ENCODE peak calls at places on chromosomes 13 and 19, in four cellular contexts. E, A, H and M are unnamed samples.

GRCh38 chr13:61950828-61951227 is 535.2 kb upstream of the PCDH20 start:
- DNase-seq in A (no peak), E (no peak), H (no peak), M (no peak)

GRCh38 chr19:41263042-41263849 is 926 bp upstream of the HNRNPUL1 start:
- DNase-seq in H (peak), E (peak), A (peak), M (no peak)

GRCh38 chr13:40388617-40389016 is 277.8 kb downstream of the FOXO1 start:
- DNase-seq in H (peak), A (peak), E (no peak), M (no peak)

GRCh38 chr19:51564791-51565190 is 6.3 kb upstream of the ZNF175 start:
- DNase-seq in E (no peak), A (no peak), H (no peak), M (peak)

GRCh38 chr19:35754365-35755139 is 2.3 kb downstream of the HSPB6 start:
- DNase-seq in A (no peak), E (no peak), H (no peak), M (no peak)

GRCh38 chr13:20489185-20489820 is 36.4 kb downstream of the CRYL1 start:
- DNase-seq in H (peak), A (no peak), E (no peak), M (no peak)

GRCh38 chr13:84609716-84610115 is 727.4 kb upstream of the SLITRK1 start:
- DNase-seq in E (peak), H (no peak), A (no peak), M (no peak)

GRCh38 chr13:72864142-72865035 is 82.5 kb downstream of the PIBF1 start:
- DNase-seq in E (peak), A (no peak), H (peak), M (no peak)

GRCh38 chr19:46073268-46073922 is 32.6 kb upstream of the IGFL4 start:
- DNase-seq in A (no peak), E (peak), H (no peak), M (no peak)

GRCh38 chr13:61880576-61881283 is 465.1 kb upstream of the PCDH20 start:
- DNase-seq in A (no peak), E (no peak), H (peak), M (peak)

GRCh38 chr13:94427313-94427712 is 52.2 kb downstream of the DCT start:
- DNase-seq in E (no peak), H (no peak), A (no peak), M (no peak)

GRCh38 chr13:110372676-110373075 is 65.6 kb downstream of the COL4A2 start:
- DNase-seq in E (no peak), A (no peak), H (no peak), M (no peak)

GRCh38 chr13:113393226-113393571 is 29.3 kb upstream of the GRTP1 start:
- DNase-seq in H (no peak), A (no peak), E (no peak), M (no peak)

GRCh38 chr13:76707360-76707759 is 178.8 kb downstream of the KCTD12 start:
- DNase-seq in H (peak), A (no peak), E (peak), M (no peak)

GRCh38 chr19:49997709-49998108 is 27.5 kb downstream of the VRK3 start:
- DNase-seq in E (no peak), H (peak), A (no peak), M (peak)

GRCh38 chr13:21060063-21060826 is 1.1 kb downstream of the LATS2 start:
- DNase-seq in H (peak), A (no peak), E (peak), M (no peak)

GRCh38 chr19:48858984-48859710 is 9.3 kb downstream of the PLEKHA4 start:
- DNase-seq in H (no peak), E (no peak), A (no peak), M (no peak)

GRCh38 chr13:111183959-111184684 is 69.0 kb downstream of the ARHGEF7 start:
- DNase-seq in H (no peak), E (no peak), A (no peak), M (no peak)

GRCh38 chr13:98216135-98216565 is 39.1 kb upstream of the RNF113B start:
- DNase-seq in H (peak), A (no peak), E (peak), M (no peak)

GRCh38 chr19:3035542-3036118 is 6.5 kb upstream of the TLE2 start:
- DNase-seq in H (peak), E (peak), A (peak), M (peak)

GRCh38 chr19:18192673-18193387 is at the start of gene MPV17L2:
- DNase-seq in A (peak), E (peak), H (peak), M (peak)

GRCh38 chr13:99215466-99215865 is 14.8 kb downstream of the UBAC2 start:
- DNase-seq in A (no peak), H (no peak), E (no peak), M (no peak)

GRCh38 chr19:46116121-46116520 is 8.4 kb downstream of the IGFL3 start:
- DNase-seq in H (no peak), A (no peak), E (no peak), M (no peak)

GRCh38 chr19:50556236-50557008 is 11.8 kb downstream of the LRRC4B start:
- DNase-seq in A (peak), E (peak), H (peak), M (no peak)

GRCh38 chr19:41328157-41328817 is 18.3 kb downstream of the CCDC97 start:
- DNase-seq in H (no peak), A (peak), E (no peak), M (no peak)

GRCh38 chr19:37936166-37936565 is 29.2 kb downstream of the SIPA1L3 start:
- DNase-seq in E (no peak), A (no peak), H (no peak), M (no peak)

GRCh38 chr19:29699861-29700260 is 15.2 kb downstream of the C19orf12 start:
- DNase-seq in A (no peak), H (no peak), E (no peak), M (no peak)

GRCh38 chr19:920051-920857 is 3.1 kb downstream of the KISS1R start:
- DNase-seq in E (peak), H (peak), A (peak), M (no peak)

GRCh38 chr19:11168568-11168967 is 13.0 kb upstream of the SPC24 start:
- DNase-seq in A (no peak), E (peak), H (peak), M (no peak)

GRCh38 chr13:78621086-78621485 is 17.7 kb upstream of the POU4F1 start:
- DNase-seq in E (no peak), A (no peak), H (no peak), M (no peak)

GRCh38 chr13:102040812-102041211 is 361.0 kb downstream of the FGF14 start:
- DNase-seq in E (no peak), H (no peak), A (no peak), M (no peak)

GRCh38 chr19:31675187-31675913 is 326.1 kb upstream of the TSHZ3 start:
- DNase-seq in A (no peak), H (peak), E (no peak), M (no peak)

GRCh38 chr19:31592456-31592855 is 243.2 kb upstream of the TSHZ3 start:
- DNase-seq in A (no peak), H (no peak), E (no peak), M (no peak)

GRCh38 chr19:30549151-30549550 is 177.0 kb downstream of the ZNF536 start:
- DNase-seq in A (no peak), H (no peak), E (no peak), M (no peak)

GRCh38 chr19:41225238-41226052 is 6.4 kb downstream of the AXL start:
- DNase-seq in E (peak), A (no peak), H (peak), M (no peak)

GRCh38 chr19:51607077-51607476 is 23.1 kb downstream of the SIGLEC5 start:
- DNase-seq in H (no peak), A (no peak), E (no peak), M (no peak)

GRCh38 chr13:28805193-28805819 is 14.8 kb upstream of the MTUS2 start:
- DNase-seq in E (no peak), A (no peak), H (peak), M (no peak)

GRCh38 chr13:97256343-97256783 is 34.2 kb downstream of the MBNL2 start:
- DNase-seq in H (peak), E (peak), A (no peak), M (no peak)

GRCh38 chr19:34067861-34068271 is 104.4 kb upstream of the LSM14A start:
- DNase-seq in E (peak), H (no peak), A (no peak), M (no peak)